ENCODE peak calls at places on chromosome 11, in nine cellular contexts. R is uterus, K is HepG2, M is body of pancreas, C is breast epithelium, E is IMR-90, W is A549, P is adrenal gland, Y is transverse colon. Q is an unnamed sample.

GRCh38 chr11:125423247-125423849 is 72.7 kb downstream of the FEZ1 start:
- DNase-seq in R (no peak), E (no peak), Y (no peak), C (no peak), M (no peak), W (peak; percentile 25), P (no peak), K (peak; percentile 7), Q (no peak)

GRCh38 chr11:28090052-28090749 is 17.8 kb downstream of the KIF18A start:
- DNase-seq in W (no peak), Y (no peak), E (peak; percentile 82), M (no peak), P (no peak), K (no peak), C (no peak), R (no peak), Q (no peak)

GRCh38 chr11:134033276-134033675 is 35.6 kb upstream of the JAM3 start:
- DNase-seq in R (no peak), W (no peak), P (no peak), M (no peak), Y (no peak), K (no peak), E (no peak), C (no peak), Q (peak; percentile 58)

GRCh38 chr11:13440100-13440855 is 22.7 kb downstream of the BTBD10 start:
- DNase-seq in Y (peak; percentile 27), M (peak; percentile 34), R (peak; percentile 36), P (peak; percentile 51), E (peak; percentile 97), W (peak; percentile 58), K (no peak), C (no peak), Q (no peak)

GRCh38 chr11:64088159-64089026 is 52.7 kb downstream of the FLRT1 start:
- DNase-seq in R (no peak), C (no peak), M (no peak), W (peak; percentile 53), Y (no peak), P (no peak), E (no peak), K (peak; percentile 45), Q (no peak)

GRCh38 chr11:126538071-126538470 is 182.6 kb downstream of the ST3GAL4 start:
- DNase-seq in M (no peak), K (no peak), Y (no peak), C (no peak), E (no peak), P (no peak), R (no peak), W (no peak), Q (no peak)

GRCh38 chr11:116644201-116644947 is 128.4 kb downstream of the BUD13 start:
- DNase-seq in C (no peak), P (no peak), W (no peak), K (no peak), R (no peak), E (no peak), Y (no peak), M (no peak), Q (no peak)

GRCh38 chr11:126459691-126460404 is 104.4 kb downstream of the ST3GAL4 start:
- DNase-seq in M (no peak), Y (no peak), E (peak; percentile 91), W (no peak), K (no peak), C (no peak), P (no peak), R (peak; percentile 36), Q (no peak)

GRCh38 chr11:134223066-134223465 is 701 bp downstream of the NCAPD3 start:
- DNase-seq in R (no peak), K (no peak), E (no peak), P (no peak), C (no peak), W (no peak), Y (no peak), M (no peak), Q (no peak)

GRCh38 chr11:107691003-107691402 is 20.9 kb downstream of the SLN start:
- DNase-seq in M (no peak), R (no peak), Y (no peak), P (no peak), E (peak; percentile 36), C (no peak), W (no peak), K (no peak), Q (no peak)
- H3K27ac ChIP-seq in M (no peak overlapping the region), R (peak overlapping the region; percentile 34), Y (no peak overlapping the region), P (no peak overlapping the region), E (no peak overlapping the region), C (no peak overlapping the region), W (peak overlapping the region; percentile 61), K (no peak overlapping the region), Q (no peak overlapping the region)

GRCh38 chr11:45147871-45148270 is 1.4 kb downstream of the PRDM11 start:
- DNase-seq in R (no peak), K (no peak), P (no peak), W (no peak), E (no peak), C (no peak), M (no peak), Y (no peak), Q (no peak)

GRCh38 chr11:45148276-45148675 is 1.8 kb downstream of the PRDM11 start:
- DNase-seq in E (no peak), P (no peak), C (no peak), K (no peak), M (no peak), R (no peak), W (no peak), Y (no peak), Q (no peak)

GRCh38 chr11:45146072-45147016 is at the start of gene PRDM11:
- DNase-seq in R (peak; percentile 79), E (peak; percentile 72), K (no peak), P (peak; percentile 82), M (peak; percentile 84), C (peak; percentile 70), W (peak; percentile 80), Y (peak; percentile 76), Q (peak; percentile 83)

GRCh38 chr11:45145421-45146071 is 893 bp upstream of the PRDM11 start:
- DNase-seq in R (no peak), C (no peak), K (no peak), E (peak; percentile 35), W (no peak), P (peak; percentile 57), Y (peak; percentile 34), M (peak; percentile 54), Q (peak; percentile 59)

GRCh38 chr11:45147017-45147728 is 734 bp downstream of the PRDM11 start:
- DNase-seq in E (peak; percentile 94), R (peak; percentile 94), W (peak; percentile 96), K (peak; percentile 87), C (peak; percentile 94), P (peak; percentile 96), M (peak; percentile 96), Y (peak; percentile 96), Q (peak; percentile 96)
- TF ChIP-seq POLR2A in E (peak; percentile 82), R (peak; percentile 84), W (peak; percentile 79), K (peak; percentile 87), C (no peak), P (peak; percentile 85), M (peak; percentile 88), Y (peak; percentile 78), Q (peak; percentile 65)

DNA sequence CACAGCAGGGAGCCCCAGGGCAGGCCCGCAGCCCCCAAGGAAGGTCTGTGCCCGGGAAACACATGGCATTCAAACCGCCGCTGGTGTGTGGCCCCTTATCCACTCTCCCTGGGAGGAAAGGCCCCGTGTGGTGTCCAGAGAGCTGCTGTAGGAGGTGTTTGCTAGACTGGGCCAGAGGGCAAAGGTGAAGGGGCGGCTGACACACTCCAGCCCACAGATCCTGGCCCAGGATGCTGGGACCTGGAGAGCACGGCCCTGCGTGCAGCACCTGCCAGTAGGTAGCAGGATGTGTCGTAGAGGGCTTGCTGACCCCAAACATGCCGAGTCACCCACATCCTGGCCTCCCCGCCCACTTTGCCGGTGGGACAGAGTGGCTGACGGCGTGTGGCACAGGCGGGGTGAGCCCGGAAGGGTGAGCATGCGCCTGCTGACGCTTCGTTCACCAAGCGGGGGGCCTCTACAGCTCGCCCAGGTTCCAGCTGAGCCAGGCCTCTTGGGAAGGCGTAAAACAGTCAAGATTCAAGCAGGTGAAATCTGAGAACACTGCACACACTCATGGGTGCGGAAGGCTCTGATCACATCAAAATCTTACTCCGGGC is 11.0 kb downstream of the OSBPL5 start:
- DNase-seq in M (no peak), W (no peak), R (no peak), K (no peak), C (no peak), P (no peak), E (no peak), Y (no peak), Q (no peak)
- H3K27ac ChIP-seq in M (peak overlapping the region; percentile 61), W (peak overlapping the region; percentile 64), R (peak overlapping the region; percentile 70), K (no peak overlapping the region), C (peak overlapping the region; percentile 93), P (peak overlapping the region; percentile 67), E (peak overlapping the region; percentile 36), Y (peak overlapping the region; percentile 85), Q (peak overlapping the region; percentile 72)

DNA sequence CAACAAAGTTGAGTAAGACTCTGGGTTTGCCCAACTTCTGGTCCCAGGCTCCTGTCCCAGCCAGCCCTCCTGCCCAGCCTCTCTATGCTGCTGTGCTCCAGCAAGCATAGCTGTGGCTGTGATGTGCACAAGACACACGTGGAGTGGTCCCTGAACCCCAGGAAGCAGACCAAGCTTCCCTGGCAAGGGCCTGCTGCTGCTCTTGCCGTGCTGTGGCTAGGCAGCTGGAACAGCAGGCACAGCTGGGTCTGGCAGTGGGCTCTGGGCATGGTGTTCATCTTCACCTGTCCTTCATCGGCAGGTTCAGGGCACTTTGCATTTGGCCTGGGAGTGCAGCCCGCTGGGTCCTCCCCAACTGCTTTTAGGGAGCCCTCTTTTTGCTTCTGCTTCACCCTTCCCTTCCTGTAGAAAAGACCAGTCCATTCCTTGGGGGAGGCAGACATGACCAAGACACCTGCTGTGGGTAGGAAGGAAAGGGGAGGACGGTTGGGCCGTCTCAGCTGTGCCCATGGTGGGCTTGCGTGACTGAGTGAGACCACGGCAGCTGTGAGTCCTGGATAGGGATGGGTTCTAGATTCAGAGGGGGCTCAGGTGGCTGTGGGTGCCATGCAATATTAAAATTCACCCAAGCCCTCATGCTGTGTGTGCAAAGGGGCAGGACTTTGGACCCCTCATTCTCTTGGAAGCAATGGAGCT is 26.1 kb upstream of the ETS1 start:
- DNase-seq in E (no peak), P (no peak), Y (no peak), K (no peak), R (no peak), C (no peak), W (no peak), M (no peak), Q (no peak)
- TF ChIP-seq POLR2A in E (no peak), P (no peak), Y (no peak), K (no peak), R (no peak), C (no peak), W (no peak), M (no peak), Q (no peak)

Q was measured in heart left ventricle.